ENCODE peak calls at places on chromosome X, in ten cellular contexts. G is NCI-H1694, I is mucosa of gallbladder, A is iris pigment epithelial cell, Y is GM13976, N is nephron progenitor cell, P is T-helper 1 cell, X is LoVo, W is AG08395, U is A549. B is an unnamed sample.

GRCh38 chrX:114611018-114611619 is 27.2 kb downstream of the HTR2C start:
- DNase-seq in Y (peak), W (peak), N (peak), G (peak), U (peak), P (no peak), X (peak), I (peak), A (peak), B (peak)

GRCh38 chrX:49292400-49293362 is 10.8 kb upstream of the GAGE10 start:
- DNase-seq in U (no peak), Y (no peak), P (no peak), W (no peak), A (no peak), G (no peak), X (no peak), I (no peak), N (no peak), B (no peak)

GRCh38 chrX:64850371-64851082 is 125.7 kb downstream of the ZC4H2 start:
- DNase-seq in N (no peak), G (no peak), W (no peak), X (no peak), U (no peak), Y (no peak), P (no peak), A (no peak), I (no peak), B (no peak)

GRCh38 chrX:42739258-42739657 is 38.7 kb downstream of the PPP1R2C start:
- DNase-seq in G (no peak), W (no peak), X (no peak), I (no peak), A (no peak), P (no peak), Y (no peak), U (no peak), N (no peak), B (no peak)

GRCh38 chrX:95065151-95065550 is 1391.1 kb downstream of the FAM133A start:
- DNase-seq in Y (no peak), A (no peak), X (no peak), I (no peak), U (no peak), W (no peak), G (no peak), P (no peak), N (no peak), B (no peak)

GRCh38 chrX:104641176-104641575 is 75.2 kb downstream of the IL1RAPL2 start:
- DNase-seq in W (no peak), I (no peak), N (no peak), A (no peak), G (no peak), P (no peak), Y (no peak), X (no peak), U (no peak), B (no peak)

GRCh38 chrX:80572636-80573035 is 152.4 kb downstream of the TENT5D start:
- DNase-seq in U (no peak), A (no peak), P (no peak), G (no peak), X (no peak), Y (no peak), N (no peak), I (no peak), W (no peak), B (no peak)

GRCh38 chrX:8484360-8484759 is 19.7 kb downstream of the VCX3B start:
- DNase-seq in W (no peak), Y (no peak), X (no peak), U (no peak), A (no peak), N (no peak), G (no peak), P (no peak), I (no peak), B (no peak)

GRCh38 chrX:67546496-67547423 is 2.9 kb downstream of the AR start:
- DNase-seq in X (no peak), I (no peak), U (no peak), Y (no peak), P (no peak), G (no peak), N (no peak), W (no peak), A (no peak), B (no peak)

GRCh38 chrX:85024044-85024443 is 20.4 kb downstream of the APOOL start:
- DNase-seq in G (no peak), A (peak), N (no peak), W (no peak), U (no peak), X (no peak), P (no peak), I (no peak), Y (no peak), B (no peak)

GRCh38 chrX:39205467-39205866 is 404.2 kb downstream of the MID1IP1 start:
- DNase-seq in Y (no peak), N (no peak), I (no peak), W (no peak), A (no peak), X (no peak), G (no peak), U (no peak), P (no peak), B (no peak)

GRCh38 chrX:95878874-95879273 is 805.8 kb upstream of the DIAPH2 start:
- DNase-seq in I (no peak), P (no peak), U (no peak), N (no peak), Y (no peak), W (no peak), G (no peak), X (no peak), A (no peak), B (peak)

GRCh38 chrX:23559975-23560374 is 107.3 kb upstream of the PRDX4 start:
- DNase-seq in U (no peak), N (no peak), I (no peak), Y (no peak), W (no peak), X (no peak), P (no peak), G (no peak), A (no peak), B (no peak)

GRCh38 chrX:9148626-9149385 is 114.9 kb upstream of the FAM9B start:
- DNase-seq in N (no peak), A (peak), U (no peak), W (peak), I (no peak), P (no peak), Y (no peak), G (no peak), X (no peak), B (no peak)

GRCh38 chrX:65926095-65927019 is 113.5 kb downstream of the VSIG4 start:
- DNase-seq in A (no peak), G (no peak), X (no peak), N (no peak), W (no peak), P (peak), U (no peak), I (no peak), Y (no peak), B (peak)

GRCh38 chrX:153647461-153648357 is 706 bp downstream of the DUSP9 start:
- DNase-seq in Y (no peak), U (no peak), X (no peak), G (no peak), A (no peak), N (no peak), W (no peak), P (no peak), I (no peak), B (no peak)

GRCh38 chrX:46547857-46548256 is 2.6 kb upstream of the ZNF674 start:
- DNase-seq in A (peak), X (no peak), N (no peak), P (no peak), W (peak), U (no peak), I (no peak), G (no peak), Y (no peak), B (no peak)

GRCh38 chrX:143536176-143536575 is 18.9 kb upstream of the SPANXN3 start:
- DNase-seq in Y (no peak), W (no peak), N (no peak), G (peak), U (no peak), P (no peak), A (no peak), X (no peak), I (no peak), B (no peak)

GRCh38 chrX:9681422-9681821 is 84.2 kb downstream of the GPR143 start:
- DNase-seq in Y (no peak), U (no peak), A (peak), P (no peak), W (peak), X (no peak), G (no peak), N (no peak), I (no peak), B (no peak)

GRCh38 chrX:104668550-104668949 is 102.6 kb downstream of the IL1RAPL2 start:
- DNase-seq in N (no peak), U (peak), A (peak), G (no peak), P (no peak), X (no peak), Y (no peak), I (no peak), W (no peak), B (no peak)

GRCh38 chrX:70769659-70770232 is 138.8 kb downstream of the TEX11 start:
- DNase-seq in U (peak), G (peak), P (no peak), N (no peak), W (peak), X (peak), A (peak), Y (peak), I (no peak), B (no peak)

GRCh38 chrX:133869270-133869669 is 116.1 kb downstream of the GPC3 start:
- DNase-seq in X (no peak), N (no peak), A (no peak), U (no peak), W (no peak), I (no peak), G (no peak), P (no peak), Y (no peak), B (no peak)

GRCh38 chrX:17860179-17860780 is 818 bp downstream of the RAI2 start:
- DNase-seq in G (no peak), P (no peak), N (peak), I (peak), U (no peak), W (no peak), Y (no peak), X (no peak), A (peak), B (no peak)

GRCh38 chrX:135931644-135932487 is 38.4 kb downstream of the SAGE1 start:
- DNase-seq in Y (peak), W (peak), G (peak), I (peak), N (peak), X (peak), U (no peak), P (peak), A (peak), B (peak)

GRCh38 chrX:41672643-41673042 is 16.1 kb upstream of the GPR34 start:
- DNase-seq in A (no peak), N (no peak), U (no peak), G (no peak), W (no peak), P (no peak), X (no peak), I (no peak), Y (no peak), B (no peak)